ENCODE peak calls at places on chromosomes 12 and 14, in four cellular contexts. I is frontal cortex, Y is glutamatergic neuron, O is ELR. F is an unnamed sample.

GRCh38 chr12:104304261-104305004 is 894 bp downstream of the EID3 start:
- DNase-seq in I (no peak), Y (no peak), O (no peak), F (no peak)

GRCh38 chr12:123748661-123749060 is 13.4 kb upstream of the DNAH10 start:
- DNase-seq in I (no peak), Y (no peak), O (peak; percentile 75), F (no peak)

GRCh38 chr12:131836193-131836592 is 8.0 kb downstream of the MMP17 start:
- DNase-seq in I (no peak), Y (no peak), O (peak; percentile 50), F (no peak)

GRCh38 chr14:37453985-37454384 is 141.1 kb downstream of the FOXA1 start:
- DNase-seq in I (no peak), Y (no peak), O (no peak), F (no peak)

GRCh38 chr12:56374726-56375597 is 12.3 kb upstream of the APOF start:
- DNase-seq in I (no peak), Y (no peak), O (peak; percentile 23), F (no peak)

GRCh38 chr12:65660096-65660495 is 164.2 kb upstream of the HMGA2 start:
- DNase-seq in I (no peak), Y (no peak), O (no peak), F (no peak)

GRCh38 chr14:34851395-34851794 is 23.8 kb downstream of the BAZ1A start:
- DNase-seq in I (no peak), Y (no peak), O (peak; percentile 64), F (no peak)

GRCh38 chr12:79690606-79691298 is at the start of gene PAWR:
- DNase-seq in I (peak; percentile 64), Y (peak; percentile 70), O (peak; percentile 80), F (no peak)

GRCh38 chr12:83537428-83538053 is 850.8 kb downstream of the TMTC2 start:
- DNase-seq in I (no peak), Y (no peak), O (no peak), F (no peak)

GRCh38 chr14:49687942-49688700 is at the start of gene POLE2:
- DNase-seq in I (peak; percentile 63), Y (peak; percentile 82), O (peak; percentile 82), F (peak; percentile 47)

GRCh38 chr12:15164997-15165659 is 56.1 kb downstream of the RERG start:
- DNase-seq in I (no peak), Y (no peak), O (peak; percentile 9), F (no peak)

GRCh38 chr12:61272441-61272840 is 987.8 kb upstream of the USP15 start:
- DNase-seq in I (no peak), Y (no peak), O (no peak), F (no peak)

GRCh38 chr14:69010632-69011031 is 31.5 kb upstream of the ACTN1 start:
- DNase-seq in I (no peak), Y (no peak), O (peak; percentile 10), F (no peak)